ENCODE peak calls at places on chromosomes 13 and 19, in six cellular contexts. K is GM23338, B is AG04450, P is psoas muscle, W is substantia nigra, S is fibroblast of lung. M is an unnamed sample.

GRCh38 chr19:3293560-3293959 is 69.1 kb downstream of the CELF5 start:
- DNase-seq in K (no peak), B (no peak), P (no peak), W (no peak), S (no peak), M (no peak)

GRCh38 chr19:15178629-15179308 is 22.0 kb downstream of the NOTCH3 start:
- DNase-seq in K (peak), B (no peak), P (no peak), W (no peak), S (no peak), M (no peak)

GRCh38 chr19:56837492-56837891 is 3.0 kb downstream of the PEG3 start:
- DNase-seq in K (no peak), B (no peak), P (peak), W (peak), S (no peak), M (no peak)

GRCh38 chr13:28000567-28000966 is 12.1 kb upstream of the URAD start:
- DNase-seq in K (peak), B (no peak), P (no peak), W (no peak), S (no peak), M (no peak)

GRCh38 chr19:15432018-15432494 is 13.3 kb upstream of the AKAP8L start:
- DNase-seq in K (peak), B (no peak), P (no peak), W (no peak), S (no peak), M (no peak)

GRCh38 chr19:33734913-33735312 is 61.8 kb upstream of the KCTD15 start:
- DNase-seq in K (no peak), B (no peak), P (no peak), W (peak), S (no peak), M (no peak)

GRCh38 chr19:47891622-47891922 is 5.5 kb upstream of the SULT2A1 start:
- DNase-seq in K (no peak), B (no peak), P (no peak), W (no peak), S (no peak), M (peak)

GRCh38 chr13:101623469-101624209 is 171.2 kb downstream of the ITGBL1 start:
- DNase-seq in K (no peak), B (no peak), P (no peak), W (no peak), S (peak), M (no peak)

GRCh38 chr13:46665630-46666482 is 112.9 kb downstream of the LRCH1 start:
- DNase-seq in K (no peak), B (no peak), P (no peak), W (no peak), S (no peak), M (peak)

GRCh38 chr13:99310382-99311031 is 3.3 kb upstream of the GPR183 start:
- DNase-seq in K (no peak), B (peak), P (no peak), W (no peak), S (peak), M (no peak)

GRCh38 chr19:31104451-31104850 is 244.8 kb downstream of the TSHZ3 start:
- DNase-seq in K (no peak), B (no peak), P (no peak), W (no peak), S (no peak), M (no peak)

GRCh38 chr19:12954150-12954962 is 2.7 kb downstream of the GADD45GIP1 start:
- DNase-seq in K (no peak), B (no peak), P (no peak), W (no peak), S (no peak), M (no peak)

DNA sequence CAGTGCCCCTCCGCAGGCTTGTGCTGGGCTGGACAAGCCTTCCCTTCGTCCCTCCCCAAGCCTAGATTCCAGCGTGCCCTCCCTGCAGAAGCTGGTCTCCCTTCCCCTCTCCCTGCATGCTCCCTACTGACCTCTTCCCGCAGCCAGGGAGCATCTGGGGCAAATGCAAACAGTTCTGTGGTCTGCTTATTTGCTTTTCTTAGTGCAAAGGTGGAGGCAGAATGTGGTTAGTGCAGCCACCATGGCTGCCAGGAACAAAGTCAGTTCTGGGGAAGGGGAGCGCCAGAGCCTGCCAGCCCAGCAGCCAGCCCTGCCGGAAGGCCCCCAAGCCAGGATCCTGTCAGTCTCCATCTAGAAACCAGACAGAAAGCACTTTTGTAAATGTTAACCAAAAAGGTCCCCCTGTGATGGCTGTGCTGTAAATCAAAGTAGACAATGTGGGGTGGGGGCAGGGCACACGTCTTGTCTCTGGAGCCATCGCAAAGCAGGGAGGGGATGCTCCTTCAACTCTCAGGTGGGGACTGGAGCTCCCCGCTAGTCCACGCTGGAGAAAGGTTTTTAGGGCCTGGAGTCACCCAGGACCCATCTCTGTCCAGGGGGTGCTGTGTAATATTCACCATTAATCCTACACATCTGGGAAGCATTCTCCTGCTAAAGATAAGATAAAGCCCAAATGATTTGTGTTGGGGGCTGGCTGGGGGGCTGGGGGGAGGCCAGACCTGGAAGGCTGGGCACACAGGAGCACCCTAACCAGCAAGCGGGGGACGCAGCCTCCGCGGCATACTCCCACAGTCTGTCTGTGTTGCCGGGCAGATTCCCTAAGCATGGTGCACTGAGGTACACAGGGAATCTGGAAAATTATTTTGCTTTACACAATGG is 30.9 kb downstream of the SERP2 start:
- DNase-seq in K (peak), B (no peak), P (no peak), W (no peak), S (no peak), M (no peak)
- H3K27ac ChIP-seq in K (peak), B (no peak), P (no peak), W (no peak), S (no peak), M (no peak)

DNA sequence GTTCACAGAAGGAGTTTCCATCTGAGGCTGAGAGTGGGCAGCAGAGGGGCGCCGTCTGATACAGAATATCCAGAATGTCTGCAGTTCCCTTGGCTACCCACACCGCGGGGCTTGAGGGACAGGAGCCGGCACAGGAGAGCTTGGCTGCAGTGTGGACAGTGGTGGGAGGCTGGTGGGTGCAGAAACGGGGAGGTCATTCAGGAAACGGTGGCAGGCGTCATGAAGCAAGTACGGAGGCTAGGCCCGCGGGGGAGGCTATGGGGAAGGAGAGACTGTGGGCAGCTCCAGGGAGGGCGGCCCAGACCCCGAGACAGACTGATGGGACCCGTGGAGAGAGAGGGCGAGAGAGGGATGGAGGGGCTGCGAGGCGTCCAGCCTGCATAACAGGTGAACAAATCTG is 55.2 kb upstream of the UQCRFS1 start:
- DNase-seq in K (no peak), B (no peak), P (no peak), W (no peak), S (no peak), M (no peak)
- H3K27ac ChIP-seq in K (no peak), B (no peak), P (no peak), W (no peak), S (no peak), M (no peak)

GRCh38 chr19:1237754-1238372 is at the start of gene CBARP:
- DNase-seq in K (no peak), B (no peak), P (no peak), W (no peak), S (no peak), M (no peak)

GRCh38 chr19:1239796-1240737 is 1.5 kb upstream of the ATP5F1D start:
- DNase-seq in K (peak), B (peak), P (peak), W (peak), S (peak), M (no peak)

GRCh38 chr19:1237027-1237659 is 662 bp downstream of the CBARP start:
- DNase-seq in K (no peak), B (no peak), P (no peak), W (peak), S (no peak), M (no peak)

GRCh38 chr19:1239420-1239795 is 1.6 kb upstream of the CBARP start:
- DNase-seq in K (no peak), B (no peak), P (no peak), W (no peak), S (no peak), M (no peak)

GRCh38 chr19:1238373-1239303 is 833 bp upstream of the CBARP start:
- DNase-seq in K (no peak), B (no peak), P (no peak), W (no peak), S (no peak), M (no peak)
- H3K27ac ChIP-seq in K (peak), B (peak), P (peak), W (peak), S (no peak), M (peak)

GRCh38 chr13:25971077-25971476 is 80.7 kb downstream of the SHISA2 start:
- DNase-seq in K (peak), B (no peak), P (no peak), W (no peak), S (no peak), M (no peak)
- H3K27ac ChIP-seq in K (no peak), B (no peak), P (no peak), W (no peak), S (no peak), M (peak)

M was measured in SK-N-MC.